ENCODE peak calls at places on chromosomes 5 and 9, in four cellular contexts. H is K562, P is GM12878, X is HepG2. B is an unnamed sample.

GRCh38 chr5:92064993-92065392 is 681.9 kb upstream of the ARRDC3 start:
- DNase-seq in H (no peak), P (no peak), X (no peak), B (no peak)

GRCh38 chr5:120239076-120239475 is 225.0 kb upstream of the PRR16 start:
- DNase-seq in H (no peak), P (no peak), X (no peak), B (no peak)

GRCh38 chr5:127565586-127566270 is 48.3 kb downstream of the PRRC1 start:
- DNase-seq in H (no peak), P (no peak), X (no peak), B (no peak)

GRCh38 chr9:136264046-136264802 is 18.6 kb upstream of the QSOX2 start:
- DNase-seq in H (no peak), P (no peak), X (no peak), B (no peak)

GRCh38 chr9:81874926-81875325 is 53.3 kb upstream of the SPATA31D4 start:
- DNase-seq in H (no peak), P (no peak), X (no peak), B (no peak)

GRCh38 chr5:117089001-117089400 is 514.4 kb upstream of the SEMA6A start:
- DNase-seq in H (no peak), P (no peak), X (no peak), B (no peak)

GRCh38 chr9:86557063-86557766 is 203.0 kb upstream of the TUT7 start:
- DNase-seq in H (no peak), P (no peak), X (no peak), B (no peak)

GRCh38 chr9:15423328-15423985 is 781 bp downstream of the SNAPC3 start:
- DNase-seq in H (peak; percentile 10), P (no peak), X (no peak), B (no peak)

GRCh38 chr5:164091836-164092235 is 586.4 kb downstream of the MAT2B start:
- DNase-seq in H (no peak), P (no peak), X (no peak), B (no peak)

GRCh38 chr5:175531361-175531760 is 53.0 kb downstream of the SFXN1 start:
- DNase-seq in H (no peak), P (no peak), X (no peak), B (no peak)

GRCh38 chr5:167870055-167870454 is 421.4 kb upstream of the WWC1 start:
- DNase-seq in H (no peak), P (no peak), X (no peak), B (no peak)

GRCh38 chr5:57700484-57700883 is 217.9 kb upstream of the ACTBL2 start:
- DNase-seq in H (no peak), P (no peak), X (no peak), B (no peak)

GRCh38 chr5:167229751-167230150 is 1061.7 kb upstream of the WWC1 start:
- DNase-seq in H (no peak), P (no peak), X (no peak), B (no peak)

GRCh38 chr9:105833271-105833975 is 139.1 kb downstream of the TMEM38B start:
- DNase-seq in H (no peak), P (no peak), X (no peak), B (no peak)

GRCh38 chr5:1834022-1834551 is 32.9 kb downstream of the NDUFS6 start:
- DNase-seq in H (no peak), P (no peak), X (no peak), B (no peak)

GRCh38 chr5:114018178-114018577 is 343.7 kb upstream of the KCNN2 start:
- DNase-seq in H (no peak), P (no peak), X (peak; percentile 1), B (peak; percentile 14)

GRCh38 chr5:84115727-84116126 is 269.0 kb downstream of the EDIL3 start:
- DNase-seq in H (no peak), P (no peak), X (no peak), B (no peak)

GRCh38 chr9:92726971-92727715 is 37.5 kb downstream of the BICD2 start:
- DNase-seq in H (no peak), P (no peak), X (no peak), B (no peak)

GRCh38 chr5:159800131-159800830 is 116.0 kb upstream of the ADRA1B start:
- DNase-seq in H (no peak), P (no peak), X (no peak), B (no peak)

GRCh38 chr5:117657591-117657990 is 1083.0 kb upstream of the SEMA6A start:
- DNase-seq in H (no peak), P (no peak), X (no peak), B (no peak)

GRCh38 chr9:117926031-117926655 is 221.9 kb downstream of the TLR4 start:
- DNase-seq in H (no peak), P (no peak), X (no peak), B (no peak)

GRCh38 chr9:95101326-95101725 is 216.2 kb downstream of the FANCC start:
- DNase-seq in H (no peak), P (no peak), X (no peak), B (no peak)

GRCh38 chr5:8320244-8320643 is 451.3 kb downstream of the MTRR start:
- DNase-seq in H (no peak), P (no peak), X (no peak), B (no peak)

DNA sequence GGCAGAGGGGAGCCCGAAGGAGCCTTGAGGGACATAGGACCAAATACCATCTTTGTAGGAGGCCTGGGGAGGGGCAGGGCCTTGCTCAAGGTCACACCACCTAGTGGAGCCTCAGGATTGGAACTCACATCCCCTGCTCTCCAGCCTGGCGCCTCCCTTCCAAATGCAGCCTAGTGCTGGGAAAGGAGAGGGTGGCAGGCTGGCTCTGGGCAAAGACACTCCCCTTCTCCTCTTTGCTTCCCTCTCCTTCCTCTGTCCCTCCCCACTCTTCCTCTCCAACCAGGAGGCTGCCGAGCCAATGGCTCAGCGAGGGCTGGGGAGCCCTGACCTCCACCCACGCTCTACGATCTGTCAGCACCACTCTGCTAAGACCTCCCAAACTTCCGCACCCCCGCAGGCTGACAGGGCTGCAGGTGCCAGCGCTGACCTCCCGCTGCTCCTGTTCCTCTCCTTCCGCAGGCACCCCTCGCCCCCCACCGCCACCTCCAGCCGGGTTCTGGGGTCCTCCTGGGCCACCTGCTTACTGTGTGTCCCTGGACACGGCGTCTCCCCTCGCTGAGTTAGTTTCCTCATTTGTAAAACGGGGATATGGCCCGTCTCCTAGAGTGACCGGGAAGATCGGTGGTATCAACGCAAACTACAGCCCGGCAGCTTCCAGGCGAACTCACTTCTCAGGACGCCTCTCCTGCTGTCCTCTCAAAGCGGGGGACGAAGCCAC is 52.9 kb downstream of the C9orf50 start:
- DNase-seq in H (peak; percentile 59), P (no peak), X (peak; percentile 75), B (no peak)
- TF ChIP-seq FOXM1 in H (no peak), P (no peak), X (no peak), B (no peak)

DNA sequence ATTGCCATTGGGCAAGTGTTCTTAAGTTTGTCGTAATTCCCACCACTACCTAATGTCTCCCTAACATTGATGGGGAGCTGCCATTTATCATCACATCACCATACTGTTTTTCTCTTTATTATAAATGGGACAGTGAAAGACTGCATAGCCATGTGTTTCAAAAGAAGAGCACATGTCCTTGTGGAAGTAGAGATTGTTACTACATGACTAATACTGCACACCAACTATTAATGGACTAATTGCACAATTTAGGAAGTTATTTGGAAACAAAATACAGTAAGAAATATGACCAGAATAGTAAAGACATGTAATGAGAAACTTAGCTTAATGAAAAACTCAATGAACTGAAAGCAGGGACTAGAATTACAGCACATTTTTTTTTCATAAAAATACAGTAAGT is 12.0 kb upstream of the ELOVL7 start:
- DNase-seq in H (no peak), P (no peak), X (no peak), B (no peak)
- TF ChIP-seq SP1 in H (no peak), P (no peak), X (no peak), B (no peak)

DNA sequence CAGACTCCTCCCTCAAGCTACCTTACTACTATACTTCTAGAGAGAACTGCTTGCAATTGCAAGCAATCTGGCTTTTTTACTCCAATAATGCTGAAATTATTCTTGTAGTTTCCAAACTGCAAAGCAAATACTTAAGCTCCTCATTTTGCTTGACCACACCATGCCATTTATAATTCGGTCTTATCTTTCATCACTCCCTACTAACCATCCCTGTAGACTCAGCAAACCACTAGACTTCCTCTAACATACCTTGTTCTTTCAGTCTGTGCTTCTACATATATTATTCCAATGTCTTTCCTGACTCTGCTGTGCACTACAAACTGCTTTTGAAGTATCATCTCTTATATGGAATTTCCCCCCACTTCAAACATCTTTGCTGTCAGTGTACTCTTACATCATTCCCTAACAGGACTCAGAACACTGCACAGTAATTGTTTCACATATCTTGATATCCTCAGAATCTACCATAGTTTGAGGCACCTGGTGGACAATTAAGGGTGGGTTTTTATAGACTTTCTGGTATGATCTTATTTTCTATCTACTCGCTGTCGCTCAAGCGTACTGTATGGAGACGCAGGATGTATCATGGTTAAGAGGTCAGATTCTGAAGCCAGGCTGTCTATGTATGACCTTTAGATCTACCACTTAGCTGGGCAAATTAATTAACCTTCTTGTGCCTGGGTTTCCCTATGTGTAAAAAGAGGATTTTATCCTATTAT is 2.8 kb downstream of the IL6ST start:
- DNase-seq in H (no peak), P (no peak), X (peak; percentile 40), B (no peak)
- TF ChIP-seq FOXK2 in H (no peak), P (no peak), X (no peak), B (no peak)

DNA sequence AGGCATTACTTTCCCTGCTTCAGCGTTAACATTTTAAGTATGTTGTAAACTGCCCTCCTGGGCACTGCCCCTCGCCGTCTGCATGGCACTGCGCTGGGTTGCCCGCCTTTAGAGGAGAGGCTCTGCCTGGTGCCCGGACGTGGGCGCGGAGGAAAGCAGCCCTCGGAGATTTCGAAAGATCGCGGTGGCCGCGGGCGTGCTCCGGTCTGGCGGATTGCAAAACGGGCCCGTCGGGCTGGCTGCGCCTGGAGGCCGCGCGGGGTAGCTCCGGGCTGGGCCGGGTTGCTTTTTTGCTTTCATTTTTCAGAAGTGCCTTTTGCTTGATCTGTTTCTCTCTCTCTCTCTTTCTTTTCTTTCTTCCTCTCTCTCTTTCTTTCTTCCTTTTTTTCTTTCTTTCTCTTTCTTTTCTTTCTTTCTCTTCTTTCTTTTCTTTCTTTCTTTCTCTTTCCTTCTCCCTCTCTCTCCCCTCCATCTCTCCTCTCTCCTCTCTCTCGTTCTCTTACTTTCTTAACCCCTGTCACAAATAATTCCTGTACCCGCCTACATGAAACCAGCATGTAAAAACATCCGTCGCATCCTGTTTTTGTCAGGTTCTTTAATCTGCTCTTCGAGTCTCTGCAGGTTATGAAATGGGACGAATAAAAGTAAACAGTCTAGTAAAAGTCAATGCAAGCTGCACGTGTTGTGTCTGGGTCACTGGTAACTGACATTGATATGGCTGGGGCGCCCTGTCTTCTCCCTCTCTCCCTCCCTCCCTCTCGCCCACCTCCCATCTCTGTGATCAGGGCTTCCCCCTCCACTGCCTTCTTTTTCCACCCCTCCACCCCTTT is 1.7 kb downstream of the FST start:
- DNase-seq in H (peak; percentile 56), P (no peak), X (peak; percentile 58), B (peak; percentile 44)
- TF ChIP-seq FOXM1 in H (no peak), P (no peak), X (no peak), B (no peak)

GRCh38 chr5:61245486-61245885 is 83.2 kb upstream of the SMIM15 start:
- DNase-seq in H (no peak), P (no peak), X (no peak), B (peak; percentile 22)
- TF ChIP-seq SP1 in H (no peak), P (no peak), X (no peak), B (no peak)

B was measured in HEK293T.